ENCODE peak calls at places on chromosomes 3 and 15, in five cellular contexts. C is T-helper 1 cell; R is IMR-90; Q is NCI-H1436 treated with DMSO at 0.1 percent for 48 hours; G is activated CD8-positive, alpha-beta memory T cell treated with anti-CD3 and anti-CD28 coated beads, Interleukin-2, amount 50 U/mL, for 4 hours. K is an unnamed sample.

GRCh38 chr15:79028411-79028964 is 62.1 kb downstream of the RASGRF1 start:
- DNase-seq in C (no peak), R (peak), Q (no peak), G (no peak), K (no peak)

GRCh38 chr3:154954750-154955149 is 125.4 kb upstream of the MME start:
- DNase-seq in C (no peak), R (peak), Q (no peak), G (no peak), K (no peak)

GRCh38 chr15:59522988-59523461 is 85.0 kb downstream of the FAM81A start:
- DNase-seq in C (peak), R (no peak), Q (no peak), G (peak), K (no peak)

GRCh38 chr3:133259767-133260166 is 140.1 kb upstream of the BFSP2 start:
- DNase-seq in C (no peak), R (no peak), Q (no peak), G (no peak), K (no peak)

GRCh38 chr15:76195506-76196285 is 115.6 kb downstream of the ETFA start:
- DNase-seq in C (no peak), R (no peak), Q (no peak), G (no peak), K (no peak)

GRCh38 chr3:105836533-105836932 is 32.3 kb downstream of the CBLB start:
- DNase-seq in C (no peak), R (peak), Q (no peak), G (peak), K (no peak)

GRCh38 chr3:49244589-49245205 is 32.3 kb downstream of the C3orf62 start:
- DNase-seq in C (no peak), R (peak), Q (peak), G (no peak), K (peak)

GRCh38 chr3:38599886-38600285 is 49.6 kb downstream of the SCN5A start:
- DNase-seq in C (no peak), R (no peak), Q (no peak), G (no peak), K (peak)

GRCh38 chr15:75313116-75313845 is 22.6 kb upstream of the COMMD4 start:
- DNase-seq in C (no peak), R (no peak), Q (no peak), G (no peak), K (no peak)

GRCh38 chr3:61725851-61726333 is 164.5 kb downstream of the PTPRG start:
- DNase-seq in C (no peak), R (peak), Q (no peak), G (no peak), K (no peak)

GRCh38 chr3:24682141-24682547 is 187.5 kb upstream of the THRB start:
- DNase-seq in C (no peak), R (no peak), Q (no peak), G (no peak), K (no peak)

GRCh38 chr15:49215768-49216739 is 46.0 kb downstream of the GALK2 start:
- DNase-seq in C (no peak), R (no peak), Q (no peak), G (no peak), K (no peak)

GRCh38 chr3:1183320-1184048 is 90.7 kb downstream of the CNTN6 start:
- DNase-seq in C (no peak), R (peak), Q (no peak), G (no peak), K (no peak)